ENCODE peak calls at places on chromosomes 11 and 22, in four cellular contexts. A, D, L and J are unnamed samples.

GRCh38 chr22:24091551-24092420 is 80.7 kb downstream of the CABIN1 start:
- DNase-seq in A (no peak), D (no peak), L (no peak), J (no peak)

GRCh38 chr11:9066432-9066925 is 24.9 kb downstream of the SCUBE2 start:
- DNase-seq in A (no peak), D (no peak), L (no peak), J (peak; percentile 74)

GRCh38 chr22:28909375-28909774 is 26.0 kb downstream of the ZNRF3 start:
- DNase-seq in A (peak; percentile 70), D (no peak), L (no peak), J (no peak)

GRCh38 chr11:36365937-36366336 is 69.8 kb downstream of the PRR5L start:
- DNase-seq in A (no peak), D (no peak), L (no peak), J (no peak)

GRCh38 chr11:61632096-61632495 is 48.1 kb upstream of the DAGLA start:
- DNase-seq in A (no peak), D (no peak), L (no peak), J (no peak)

GRCh38 chr11:35893796-35894475 is 49.9 kb upstream of the LDLRAD3 start:
- DNase-seq in A (no peak), D (no peak), L (no peak), J (no peak)

GRCh38 chr22:41919357-41920224 is 4.7 kb upstream of the SHISA8 start:
- DNase-seq in A (peak; percentile 72), D (peak; percentile 93), L (no peak), J (no peak)

GRCh38 chr11:114472661-114473060 is 33.4 kb downstream of the REXO2 start:
- DNase-seq in A (no peak), D (no peak), L (no peak), J (no peak)

GRCh38 chr22:36160499-36160942 is at the start of gene APOL3:
- DNase-seq in A (peak; percentile 48), D (no peak), L (peak; percentile 65), J (no peak)

GRCh38 chr22:48761546-48761945 is 1066.1 kb downstream of the BRD1 start:
- DNase-seq in A (no peak), D (peak; percentile 10), L (no peak), J (no peak)

GRCh38 chr22:24950272-24950902 is 2.1 kb upstream of the KIAA1671 start:
- DNase-seq in A (no peak), D (peak; percentile 93), L (no peak), J (peak; percentile 55)

GRCh38 chr11:35980646-35981402 is 37.0 kb downstream of the LDLRAD3 start:
- DNase-seq in A (no peak), D (no peak), L (no peak), J (no peak)